ENCODE peak calls at places on chromosome 15, in four cellular contexts. N is K562, U is HepG2, D is GM12878. L is an unnamed sample.
A peak's percentile ranks its signal among the peaks of the same experiment; 100 is the strongest.

GRCh38 chr15:62549345-62549970 is 384.4 kb upstream of the C2CD4B start:
- DNase-seq in U (peak; percentile 40), D (no peak), N (peak; percentile 45), L (peak; percentile 76)

GRCh38 chr15:42198516-42198915 is 9.6 kb downstream of the VPS39 start:
- DNase-seq in D (no peak), U (no peak), N (no peak), L (no peak)

GRCh38 chr15:50940506-50940905 is 32.0 kb downstream of the AP4E1 start:
- DNase-seq in D (no peak), U (peak; percentile 8), N (no peak), L (peak; percentile 28)

GRCh38 chr15:98896802-98897732 is 110.5 kb downstream of the PGPEP1L start:
- DNase-seq in U (peak; percentile 85), D (no peak), N (no peak), L (peak; percentile 100)

GRCh38 chr15:77857419-77857818 is 220.1 kb downstream of the TBC1D2B start:
- DNase-seq in U (no peak), N (no peak), D (no peak), L (no peak)

GRCh38 chr15:73965730-73966103 is 26.4 kb downstream of the STOML1 start:
- DNase-seq in U (no peak), N (no peak), D (no peak), L (no peak)

GRCh38 chr15:64911317-64912186 is at the start of gene ANKDD1A:
- DNase-seq in U (no peak), D (no peak), N (peak; percentile 75), L (peak; percentile 70)

GRCh38 chr15:80072285-80072684 is 12.8 kb downstream of the ZFAND6 start:
- DNase-seq in U (peak; percentile 91), D (peak; percentile 83), N (peak; percentile 59), L (peak; percentile 93)

GRCh38 chr15:69357773-69358765 is 56.1 kb upstream of the KIF23 start:
- DNase-seq in N (peak; percentile 24), U (peak; percentile 76), D (no peak), L (no peak)

GRCh38 chr15:81880833-81881232 is 165.0 kb downstream of the MEX3B start:
- DNase-seq in N (peak; percentile 12), D (no peak), U (no peak), L (no peak)

GRCh38 chr15:62647195-62647865 is 395.2 kb upstream of the TPM1 start:
- DNase-seq in D (no peak), U (peak; percentile 61), N (no peak), L (peak; percentile 90)

GRCh38 chr15:85026304-85027032 is 44.8 kb downstream of the PDE8A start:
- DNase-seq in D (no peak), N (no peak), U (no peak), L (no peak)

GRCh38 chr15:74312445-74313007 is 54.9 kb downstream of the CYP11A1 start:
- DNase-seq in U (no peak), D (no peak), N (peak; percentile 49), L (no peak)

GRCh38 chr15:76803049-76803571 is 102.0 kb downstream of the SCAPER start:
- DNase-seq in U (no peak), D (no peak), N (no peak), L (no peak)

GRCh38 chr15:74428970-74429783 is 4.6 kb downstream of the SEMA7A start:
- DNase-seq in D (no peak), U (no peak), N (no peak), L (no peak)

GRCh38 chr15:98597666-98598065 is 50.7 kb upstream of the IGF1R start:
- DNase-seq in D (no peak), N (no peak), U (no peak), L (no peak)

GRCh38 chr15:79408041-79408440 is 24.1 kb upstream of the MINAR1 start:
- DNase-seq in N (no peak), D (no peak), U (no peak), L (no peak)

GRCh38 chr15:46525984-46526725 is 891.3 kb downstream of the SQOR start:
- DNase-seq in D (no peak), N (no peak), U (no peak), L (no peak)

GRCh38 chr15:35547775-35548364 is 1.9 kb upstream of the DPH6 start:
- DNase-seq in N (no peak), D (no peak), U (no peak), L (no peak)

GRCh38 chr15:78093242-78094020 is 1.1 kb downstream of the SH2D7 start:
- DNase-seq in N (no peak), U (no peak), D (no peak), L (no peak)

GRCh38 chr15:67166280-67167009 is 88.0 kb downstream of the AAGAB start:
- DNase-seq in N (no peak), D (no peak), U (no peak), L (no peak)

GRCh38 chr15:74010929-74011540 is 16.5 kb downstream of the PML start:
- DNase-seq in N (no peak), D (no peak), U (peak; percentile 16), L (no peak)

GRCh38 chr15:99015677-99016568 is 8.3 kb upstream of the PGPEP1L start:
- DNase-seq in D (no peak), U (no peak), N (no peak), L (no peak)

GRCh38 chr15:85871545-85871944 is 76.8 kb upstream of the KLHL25 start:
- DNase-seq in N (no peak), D (no peak), U (no peak), L (no peak)

GRCh38 chr15:79615754-79616153 is 183.6 kb downstream of the MINAR1 start:
- DNase-seq in D (no peak), N (no peak), U (no peak), L (no peak)

GRCh38 chr15:48493084-48493762 is 152.3 kb downstream of the FBN1 start:
- DNase-seq in N (no peak), U (no peak), D (no peak), L (no peak)

DNA sequence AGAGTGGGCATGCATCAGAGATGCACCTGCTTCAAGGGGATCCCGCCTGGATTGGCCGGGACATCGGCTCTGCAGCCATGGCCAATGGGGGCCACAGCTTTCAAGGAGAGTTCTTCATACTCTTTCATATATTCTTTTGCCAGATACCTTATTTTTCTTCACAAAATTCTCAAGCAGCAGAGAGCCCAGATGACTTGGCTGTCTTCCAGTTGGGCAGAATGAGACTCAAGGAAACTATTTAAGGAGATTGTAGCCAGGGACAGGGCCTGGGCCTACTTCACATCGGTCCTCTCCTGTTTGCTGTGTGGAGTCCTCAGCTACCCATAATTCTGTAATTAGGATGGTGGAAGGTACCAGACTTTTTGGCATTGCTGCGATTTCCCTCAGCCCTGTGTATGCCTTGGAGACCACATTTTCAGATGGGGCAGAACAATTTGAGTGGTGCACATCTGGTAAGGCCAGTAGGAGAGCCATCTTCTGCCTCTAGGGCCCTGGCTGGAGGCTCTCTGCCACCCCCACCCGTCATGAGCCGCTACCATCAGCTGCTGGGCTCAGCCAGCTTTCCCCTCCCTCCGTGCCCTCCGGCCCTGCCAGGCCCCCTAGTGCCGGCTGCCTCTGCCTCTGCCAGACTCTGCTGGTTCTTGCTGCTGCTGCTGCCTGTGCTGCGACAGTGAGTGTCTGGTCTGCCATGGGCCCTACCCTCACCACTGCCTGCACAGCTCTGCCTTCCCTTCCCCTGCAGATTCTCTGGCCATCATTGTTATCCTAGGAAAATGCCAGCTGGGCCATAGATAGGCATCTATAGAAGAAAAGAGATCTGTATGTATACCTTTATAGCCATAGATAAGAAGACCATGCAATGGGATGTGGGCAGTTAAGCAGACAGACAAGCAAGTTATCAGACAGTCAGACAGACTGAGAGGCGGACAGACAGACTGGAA is 6.7 kb downstream of the PLIN1 start:
- DNase-seq in D (no peak), N (no peak), U (no peak), L (no peak)
- TF ChIP-seq CHD2 in D (no peak), N (no peak), U (no peak), L (no peak)

GRCh38 chr15:33032053-33032452 is 162.5 kb downstream of the FMN1 start:
- DNase-seq in N (no peak), U (no peak), D (no peak), L (no peak)

GRCh38 chr15:33028495-33028894 is 166.0 kb downstream of the FMN1 start:
- DNase-seq in U (no peak), D (no peak), N (no peak), L (no peak)

GRCh38 chr15:33030315-33030714 is 164.2 kb downstream of the FMN1 start:
- DNase-seq in D (no peak), U (no peak), N (no peak), L (no peak)

GRCh38 chr15:33029247-33029646 is 165.3 kb downstream of the FMN1 start:
- DNase-seq in D (no peak), N (no peak), U (no peak), L (no peak)

DNA sequence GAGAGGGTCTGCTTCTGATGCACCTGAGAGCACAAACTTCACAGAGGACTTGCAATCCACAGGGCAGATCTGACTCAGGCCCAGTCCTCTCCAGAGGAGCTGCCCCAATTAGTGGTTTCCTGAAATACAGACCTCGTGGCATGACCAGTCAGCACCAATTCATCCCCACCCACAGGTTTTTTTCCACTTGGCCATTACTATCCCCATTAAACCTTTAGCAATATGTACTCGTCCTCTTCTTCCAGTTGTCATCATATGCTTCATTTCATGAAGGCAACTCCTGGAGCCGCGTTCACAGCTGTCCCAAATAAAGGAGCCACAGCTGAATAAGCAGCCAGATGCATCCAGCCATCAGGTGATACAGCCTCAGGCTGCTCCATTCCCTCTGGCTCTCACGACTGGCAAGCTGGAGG is 163.2 kb downstream of the FMN1 start:
- DNase-seq in D (no peak), N (no peak), U (no peak), L (no peak)
- TF ChIP-seq JUNB in D (no peak), N (no peak), U (no peak), L (no peak)

DNA sequence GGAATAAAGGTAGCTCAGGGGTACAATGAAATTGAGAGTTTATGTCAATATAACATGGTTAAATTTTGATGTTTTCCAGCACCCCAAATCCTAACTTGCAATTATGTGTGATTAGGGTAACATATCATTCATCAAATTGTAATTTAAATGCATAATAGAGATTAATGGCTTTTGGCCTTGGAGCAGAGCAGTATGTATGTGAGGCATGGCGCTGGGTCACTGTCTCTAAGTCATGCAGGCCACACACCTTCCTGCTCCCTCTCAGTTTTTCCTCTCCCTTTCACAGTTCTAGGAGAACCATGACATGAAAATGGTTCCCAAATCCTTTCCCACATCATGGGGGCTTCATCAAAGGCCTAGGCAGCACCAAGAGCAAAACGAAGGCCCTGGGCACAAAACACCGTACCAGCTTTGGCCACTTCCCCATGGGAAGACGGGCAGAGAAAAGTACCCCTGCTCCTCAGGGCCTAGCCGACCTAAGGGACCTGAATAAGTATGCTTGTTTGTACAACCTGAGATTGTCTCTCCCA is 3.9 kb upstream of the SRP14 start:
- DNase-seq in U (no peak), D (no peak), N (no peak), L (no peak)
- TF ChIP-seq CHD2 in U (no peak), D (no peak), N (no peak), L (no peak)

GRCh38 chr15:31369716-31370115 is 43.1 kb downstream of the KLF13 start:
- DNase-seq in N (no peak), U (no peak), D (no peak), L (no peak)
- TF ChIP-seq JUNB in N (no peak), U (no peak), D (no peak), L (no peak)